ENCODE peak calls at places on chromosomes 16 and 17, in seven cellular contexts. One of them, this sample, is unnamed.
A peak's percentile ranks its signal among the peaks of the same experiment; 100 is the strongest.

GRCh38 chr17:42107597-42108576 is 4.6 kb downstream of the DHX58 start:
- DNase-seq in GM12878: no peak
- DNase-seq in HCT116: peak; percentile 74
- DNase-seq in K562: peak; percentile 100
- DNase-seq in HepG2: no peak
- DNase-seq in H1: peak; percentile 84
- DNase-seq in SK-N-SH: peak; percentile 100
- DNase-seq in this sample: peak; percentile 81

GRCh38 chr17:7852919-7853692 is 1.8 kb upstream of the TMEM88 start:
- DNase-seq in GM12878: no peak
- DNase-seq in HCT116: no peak
- DNase-seq in K562: no peak
- DNase-seq in HepG2: no peak
- DNase-seq in H1: no peak
- DNase-seq in SK-N-SH: no peak
- DNase-seq in this sample: no peak

GRCh38 chr17:81108220-81108619 is 57.1 kb upstream of the PVALEF start:
- DNase-seq in GM12878: no peak
- DNase-seq in HCT116: no peak
- DNase-seq in K562: no peak
- DNase-seq in HepG2: no peak
- DNase-seq in H1: no peak
- DNase-seq in SK-N-SH: no peak
- DNase-seq in this sample: no peak

GRCh38 chr16:57422026-57422944 is 17.7 kb downstream of the CCL17 start:
- DNase-seq in GM12878: no peak
- DNase-seq in HCT116: no peak
- DNase-seq in K562: peak; percentile 71
- DNase-seq in HepG2: peak; percentile 77
- DNase-seq in H1: no peak
- DNase-seq in SK-N-SH: peak; percentile 72
- DNase-seq in this sample: no peak

GRCh38 chr17:28985950-28986713 is 19.7 kb downstream of the SEZ6 start:
- DNase-seq in GM12878: no peak
- DNase-seq in HCT116: no peak
- DNase-seq in K562: no peak
- DNase-seq in HepG2: no peak
- DNase-seq in H1: peak; percentile 31
- DNase-seq in SK-N-SH: no peak
- DNase-seq in this sample: peak; percentile 61

GRCh38 chr16:1338119-1338730 is 4.8 kb downstream of the BAIAP3 start:
- DNase-seq in GM12878: no peak
- DNase-seq in HCT116: no peak
- DNase-seq in K562: peak; percentile 50
- DNase-seq in HepG2: peak; percentile 51
- DNase-seq in H1: no peak
- DNase-seq in SK-N-SH: peak; percentile 78
- DNase-seq in this sample: no peak

GRCh38 chr16:2512920-2513404 is 790 bp upstream of the ATP6V0C start:
- DNase-seq in GM12878: no peak
- DNase-seq in HCT116: no peak
- DNase-seq in K562: no peak
- DNase-seq in HepG2: no peak
- DNase-seq in H1: no peak
- DNase-seq in SK-N-SH: peak; percentile 58
- DNase-seq in this sample: no peak

GRCh38 chr16:51305337-51305736 is 154.3 kb upstream of the SALL1 start:
- DNase-seq in GM12878: no peak
- DNase-seq in HCT116: no peak
- DNase-seq in K562: no peak
- DNase-seq in HepG2: no peak
- DNase-seq in H1: no peak
- DNase-seq in SK-N-SH: no peak
- DNase-seq in this sample: no peak

GRCh38 chr16:83145297-83145696 is 518.5 kb downstream of the CDH13 start:
- DNase-seq in GM12878: no peak
- DNase-seq in HCT116: no peak
- DNase-seq in K562: no peak
- DNase-seq in HepG2: no peak
- DNase-seq in H1: no peak
- DNase-seq in SK-N-SH: no peak
- DNase-seq in this sample: no peak

GRCh38 chr17:66508896-66509843 is 206.8 kb downstream of the PRKCA start:
- DNase-seq in GM12878: no peak
- DNase-seq in HCT116: peak; percentile 90
- DNase-seq in K562: peak; percentile 66
- DNase-seq in HepG2: no peak
- DNase-seq in H1: no peak
- DNase-seq in SK-N-SH: no peak
- DNase-seq in this sample: no peak

GRCh38 chr16:66899310-66899944 is 19.1 kb downstream of the PDP2 start:
- DNase-seq in GM12878: no peak
- DNase-seq in HCT116: no peak
- DNase-seq in K562: no peak
- DNase-seq in HepG2: no peak
- DNase-seq in H1: no peak
- DNase-seq in SK-N-SH: peak; percentile 18
- DNase-seq in this sample: no peak

GRCh38 chr16:68486671-68487495 is 38.6 kb upstream of the SMPD3 start:
- DNase-seq in GM12878: no peak
- DNase-seq in HCT116: no peak
- DNase-seq in K562: no peak
- DNase-seq in HepG2: no peak
- DNase-seq in H1: no peak
- DNase-seq in SK-N-SH: no peak
- DNase-seq in this sample: no peak

GRCh38 chr17:72397687-72398086 is 276.9 kb downstream of the SOX9 start:
- DNase-seq in GM12878: no peak
- DNase-seq in HCT116: no peak
- DNase-seq in K562: no peak
- DNase-seq in HepG2: no peak
- DNase-seq in H1: no peak
- DNase-seq in SK-N-SH: no peak
- DNase-seq in this sample: no peak

GRCh38 chr17:48734328-48735056 is 5.9 kb upstream of the HOXB13 start:
- DNase-seq in GM12878: no peak
- DNase-seq in HCT116: no peak
- DNase-seq in K562: no peak
- DNase-seq in HepG2: no peak
- DNase-seq in H1: no peak
- DNase-seq in SK-N-SH: no peak
- DNase-seq in this sample: no peak
- H3K4me3 ChIP-seq in GM12878: no peak overlapping the region
- H3K4me3 ChIP-seq in HCT116: no peak overlapping the region
- H3K4me3 ChIP-seq in K562: no peak overlapping the region
- H3K4me3 ChIP-seq in HepG2: no peak overlapping the region
- H3K4me3 ChIP-seq in H1: no peak overlapping the region
- H3K4me3 ChIP-seq in SK-N-SH: no peak overlapping the region
- H3K4me3 ChIP-seq in this sample: no peak overlapping the region

DNA sequence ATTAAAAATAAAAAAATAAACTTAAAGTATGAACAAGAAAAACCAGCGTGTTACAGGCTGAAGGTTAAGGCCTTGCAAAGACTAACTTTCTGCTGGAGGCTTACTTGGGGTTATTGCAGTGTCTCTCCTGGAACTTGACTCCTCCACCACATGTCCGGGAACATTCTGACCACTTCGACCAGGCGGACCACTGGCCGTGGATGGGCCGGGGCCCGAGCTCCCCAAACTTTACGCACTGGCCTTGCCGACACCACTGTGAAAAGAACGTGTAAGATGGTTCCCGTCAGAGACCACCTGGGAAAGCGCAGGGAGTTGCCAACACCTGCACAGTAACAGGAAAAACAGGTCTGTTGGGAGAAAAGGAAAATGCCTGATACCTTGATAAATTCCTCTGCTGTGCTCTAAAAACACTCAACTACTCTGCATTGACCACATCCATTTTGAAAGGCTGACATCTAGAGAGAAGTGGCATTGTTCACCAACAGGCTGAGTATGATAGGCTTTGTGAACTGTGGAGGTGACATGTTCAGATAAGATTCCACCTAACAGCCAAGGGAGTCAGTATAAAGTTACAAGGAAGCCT is 99.1 kb downstream of the ADAMTS18 start:
- DNase-seq in GM12878: no peak
- DNase-seq in HCT116: no peak
- DNase-seq in K562: no peak
- DNase-seq in HepG2: no peak
- DNase-seq in H1: no peak
- DNase-seq in SK-N-SH: no peak
- DNase-seq in this sample: no peak
- TF ChIP-seq YY1 in GM12878: no peak
- TF ChIP-seq YY1 in HCT116: no peak
- TF ChIP-seq YY1 in K562: no peak
- TF ChIP-seq YY1 in HepG2: no peak
- TF ChIP-seq YY1 in H1: peak; percentile 61
- TF ChIP-seq YY1 in SK-N-SH: no peak
- TF ChIP-seq YY1 in this sample: no peak

GRCh38 chr16:87372305-87372704 is 11.3 kb downstream of the FBXO31 start:
- DNase-seq in GM12878: no peak
- DNase-seq in HCT116: no peak
- DNase-seq in K562: no peak
- DNase-seq in HepG2: no peak
- DNase-seq in H1: no peak
- DNase-seq in SK-N-SH: no peak
- DNase-seq in this sample: no peak

GRCh38 chr16:87371261-87371866 is 12.2 kb downstream of the FBXO31 start:
- DNase-seq in GM12878: no peak
- DNase-seq in HCT116: no peak
- DNase-seq in K562: no peak
- DNase-seq in HepG2: no peak
- DNase-seq in H1: no peak
- DNase-seq in SK-N-SH: peak; percentile 76
- DNase-seq in this sample: no peak

GRCh38 chr16:87374313-87374712 is 9.3 kb downstream of the FBXO31 start:
- DNase-seq in GM12878: no peak
- DNase-seq in HCT116: no peak
- DNase-seq in K562: no peak
- DNase-seq in HepG2: no peak
- DNase-seq in H1: no peak
- DNase-seq in SK-N-SH: no peak
- DNase-seq in this sample: no peak

GRCh38 chr16:87376660-87377059 is 6.9 kb downstream of the FBXO31 start:
- DNase-seq in GM12878: no peak
- DNase-seq in HCT116: no peak
- DNase-seq in K562: peak; percentile 73
- DNase-seq in HepG2: no peak
- DNase-seq in H1: no peak
- DNase-seq in SK-N-SH: no peak
- DNase-seq in this sample: no peak

DNA sequence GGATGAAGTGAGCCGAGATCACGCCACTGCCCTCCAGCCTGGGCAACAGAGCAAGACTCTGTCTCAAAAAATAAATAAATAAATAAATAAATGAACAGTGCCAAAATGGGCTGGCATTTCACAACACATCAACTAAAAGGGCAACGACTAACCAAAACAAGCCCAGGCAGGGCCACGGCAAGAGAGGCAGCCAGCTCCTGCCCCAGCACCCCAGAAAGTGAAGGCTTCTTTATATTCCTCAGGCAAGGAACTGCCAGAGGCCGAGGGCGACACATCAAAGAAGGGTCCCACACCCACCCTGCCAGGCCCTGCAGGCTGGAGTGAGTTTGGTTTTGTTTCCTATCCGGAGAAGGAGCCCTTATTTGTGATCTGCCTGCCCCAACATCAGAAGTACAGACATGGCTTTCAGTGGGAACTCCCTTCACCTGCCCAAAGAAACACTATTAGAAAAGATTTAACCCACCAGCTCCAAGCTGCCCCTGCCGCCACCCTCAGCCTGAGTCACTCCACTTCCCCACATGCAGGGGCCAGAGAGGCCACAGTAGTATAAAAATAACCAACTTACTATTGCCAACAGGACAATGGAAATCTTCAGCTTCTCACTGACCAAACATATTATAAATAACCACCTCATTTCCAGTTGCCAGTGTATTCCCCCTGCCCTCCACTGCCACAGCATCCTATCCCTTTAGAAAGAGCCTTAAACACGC is 8.0 kb downstream of the FBXO31 start:
- DNase-seq in GM12878: no peak
- DNase-seq in HCT116: no peak
- DNase-seq in K562: no peak
- DNase-seq in HepG2: no peak
- DNase-seq in H1: no peak
- DNase-seq in SK-N-SH: no peak
- DNase-seq in this sample: no peak
- H3K4me3 ChIP-seq in GM12878: no peak overlapping the region
- H3K4me3 ChIP-seq in HCT116: no peak overlapping the region
- H3K4me3 ChIP-seq in K562: no peak overlapping the region
- H3K4me3 ChIP-seq in HepG2: no peak overlapping the region
- H3K4me3 ChIP-seq in H1: no peak overlapping the region
- H3K4me3 ChIP-seq in SK-N-SH: no peak overlapping the region
- H3K4me3 ChIP-seq in this sample: no peak overlapping the region

GRCh38 chr17:73494096-73494954 is 149.9 kb downstream of the SDK2 start:
- DNase-seq in GM12878: no peak
- DNase-seq in HCT116: no peak
- DNase-seq in K562: no peak
- DNase-seq in HepG2: no peak
- DNase-seq in H1: no peak
- DNase-seq in SK-N-SH: peak; percentile 47
- DNase-seq in this sample: no peak

GRCh38 chr17:73494955-73495349 is 149.3 kb downstream of the SDK2 start:
- DNase-seq in GM12878: no peak
- DNase-seq in HCT116: no peak
- DNase-seq in K562: no peak
- DNase-seq in HepG2: no peak
- DNase-seq in H1: no peak
- DNase-seq in SK-N-SH: no peak
- DNase-seq in this sample: no peak

GRCh38 chr17:73492125-73492801 is 152.0 kb downstream of the SDK2 start:
- DNase-seq in GM12878: no peak
- DNase-seq in HCT116: no peak
- DNase-seq in K562: no peak
- DNase-seq in HepG2: no peak
- DNase-seq in H1: no peak
- DNase-seq in SK-N-SH: no peak
- DNase-seq in this sample: no peak

GRCh38 chr17:73492802-73493139 is 151.5 kb downstream of the SDK2 start:
- DNase-seq in GM12878: no peak
- DNase-seq in HCT116: no peak
- DNase-seq in K562: no peak
- DNase-seq in HepG2: no peak
- DNase-seq in H1: no peak
- DNase-seq in SK-N-SH: peak; percentile 93
- DNase-seq in this sample: peak; percentile 51

DNA sequence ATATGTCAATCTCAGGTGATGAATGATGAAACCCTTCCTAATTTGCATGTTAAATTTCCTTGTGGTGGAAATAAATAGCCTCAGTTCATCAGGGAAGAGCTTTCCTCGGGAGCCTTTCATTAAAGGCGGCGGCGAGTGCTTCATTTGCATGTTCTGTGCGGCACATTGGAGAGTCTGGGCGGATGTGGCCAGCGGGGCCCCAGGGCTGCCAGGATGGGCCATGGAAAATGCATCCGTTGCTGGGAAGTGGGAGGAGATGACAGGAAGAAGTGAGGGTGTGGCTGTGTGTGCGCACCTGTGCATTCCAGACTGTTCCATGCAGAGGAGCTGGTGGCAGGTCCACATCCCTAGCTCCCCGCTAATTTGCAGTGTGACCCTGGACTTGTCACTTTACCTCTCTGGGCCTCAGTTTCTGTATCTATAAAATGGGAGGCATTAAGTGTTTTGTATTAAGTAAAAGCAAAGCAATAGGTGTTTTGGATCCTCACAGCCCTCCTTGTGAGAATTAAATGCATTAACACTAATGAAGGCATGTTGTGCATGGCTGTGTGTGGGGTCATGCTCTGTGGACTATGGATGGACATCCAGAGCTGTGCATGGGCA is 150.9 kb downstream of the SDK2 start:
- DNase-seq in GM12878: no peak
- DNase-seq in HCT116: no peak
- DNase-seq in K562: no peak
- DNase-seq in HepG2: no peak
- DNase-seq in H1: no peak
- DNase-seq in SK-N-SH: peak; percentile 85
- DNase-seq in this sample: peak; percentile 57
- TF ChIP-seq YY1 in GM12878: no peak
- TF ChIP-seq YY1 in HCT116: no peak
- TF ChIP-seq YY1 in K562: no peak
- TF ChIP-seq YY1 in HepG2: no peak
- TF ChIP-seq YY1 in H1: no peak
- TF ChIP-seq YY1 in SK-N-SH: no peak
- TF ChIP-seq YY1 in this sample: no peak